ENCODE peak calls at places on chromosomes 5 and 9, in eight cellular contexts. One of them, this sample, is unnamed.
A peak's percentile ranks its signal among the peaks of the same experiment; 100 is the strongest.

GRCh38 chr9:78767449-78767848 is 470.5 kb downstream of the PSAT1 start:
- DNase-seq in A549: no peak
- DNase-seq in endothelial cell: no peak
- DNase-seq in adrenal gland: no peak
- DNase-seq in natural killer cell: no peak
- DNase-seq in heart left ventricle: no peak
- DNase-seq in sigmoid colon: no peak
- DNase-seq in fibroblast of villous mesenchyme: no peak
- DNase-seq in this sample: no peak

GRCh38 chr5:34022131-34022705 is 14.4 kb upstream of the AMACR start:
- DNase-seq in endothelial cell: no peak
- DNase-seq in heart left ventricle: no peak
- DNase-seq in natural killer cell: no peak
- DNase-seq in sigmoid colon: no peak
- DNase-seq in A549: no peak
- DNase-seq in fibroblast of villous mesenchyme: no peak
- DNase-seq in adrenal gland: no peak
- DNase-seq in this sample: no peak

GRCh38 chr5:143199843-143200242 is 203.6 kb downstream of the NR3C1 start:
- DNase-seq in adrenal gland: no peak
- DNase-seq in heart left ventricle: no peak
- DNase-seq in A549: no peak
- DNase-seq in endothelial cell: no peak
- DNase-seq in sigmoid colon: no peak
- DNase-seq in natural killer cell: no peak
- DNase-seq in fibroblast of villous mesenchyme: no peak
- DNase-seq in this sample: no peak

GRCh38 chr9:94139672-94140417 is 55.6 kb downstream of the PTPDC1 start:
- DNase-seq in adrenal gland: peak; percentile 83
- DNase-seq in natural killer cell: no peak
- DNase-seq in A549: peak; percentile 71
- DNase-seq in endothelial cell: no peak
- DNase-seq in sigmoid colon: peak; percentile 96
- DNase-seq in heart left ventricle: peak; percentile 90
- DNase-seq in fibroblast of villous mesenchyme: peak; percentile 99
- DNase-seq in this sample: no peak

GRCh38 chr5:75265731-75266130 is 29.1 kb upstream of the ANKRD31 start:
- DNase-seq in sigmoid colon: no peak
- DNase-seq in heart left ventricle: no peak
- DNase-seq in natural killer cell: no peak
- DNase-seq in fibroblast of villous mesenchyme: peak; percentile 55
- DNase-seq in A549: peak; percentile 50
- DNase-seq in endothelial cell: no peak
- DNase-seq in adrenal gland: no peak
- DNase-seq in this sample: no peak

GRCh38 chr5:143261748-143262392 is 141.6 kb downstream of the NR3C1 start:
- DNase-seq in sigmoid colon: no peak
- DNase-seq in A549: no peak
- DNase-seq in natural killer cell: no peak
- DNase-seq in heart left ventricle: no peak
- DNase-seq in adrenal gland: no peak
- DNase-seq in fibroblast of villous mesenchyme: peak; percentile 80
- DNase-seq in endothelial cell: no peak
- DNase-seq in this sample: no peak

GRCh38 chr5:159972538-159973362 is 36.2 kb upstream of the TTC1 start:
- DNase-seq in adrenal gland: no peak
- DNase-seq in sigmoid colon: no peak
- DNase-seq in endothelial cell: no peak
- DNase-seq in heart left ventricle: no peak
- DNase-seq in natural killer cell: no peak
- DNase-seq in fibroblast of villous mesenchyme: no peak
- DNase-seq in A549: no peak
- DNase-seq in this sample: no peak

GRCh38 chr5:140549237-140550144 is 2.0 kb downstream of the EIF4EBP3 start:
- DNase-seq in endothelial cell: no peak
- DNase-seq in natural killer cell: no peak
- DNase-seq in heart left ventricle: no peak
- DNase-seq in fibroblast of villous mesenchyme: peak; percentile 76
- DNase-seq in sigmoid colon: peak; percentile 94
- DNase-seq in adrenal gland: no peak
- DNase-seq in A549: no peak
- DNase-seq in this sample: no peak

GRCh38 chr9:114588671-114589526 is 1.3 kb downstream of the ATP6V1G1 start:
- DNase-seq in natural killer cell: no peak
- DNase-seq in A549: no peak
- DNase-seq in sigmoid colon: no peak
- DNase-seq in endothelial cell: no peak
- DNase-seq in adrenal gland: no peak
- DNase-seq in heart left ventricle: no peak
- DNase-seq in fibroblast of villous mesenchyme: peak; percentile 58
- DNase-seq in this sample: no peak

GRCh38 chr9:22227986-22228385 is 218.6 kb upstream of the DMRTA1 start:
- DNase-seq in heart left ventricle: no peak
- DNase-seq in fibroblast of villous mesenchyme: no peak
- DNase-seq in sigmoid colon: no peak
- DNase-seq in natural killer cell: no peak
- DNase-seq in adrenal gland: no peak
- DNase-seq in A549: no peak
- DNase-seq in endothelial cell: no peak
- DNase-seq in this sample: no peak

GRCh38 chr9:22229069-22229468 is 217.6 kb upstream of the DMRTA1 start:
- DNase-seq in fibroblast of villous mesenchyme: no peak
- DNase-seq in sigmoid colon: no peak
- DNase-seq in natural killer cell: no peak
- DNase-seq in endothelial cell: no peak
- DNase-seq in heart left ventricle: peak; percentile 44
- DNase-seq in A549: no peak
- DNase-seq in adrenal gland: no peak
- DNase-seq in this sample: no peak

GRCh38 chr9:22232971-22233370 is 213.7 kb upstream of the DMRTA1 start:
- DNase-seq in fibroblast of villous mesenchyme: peak; percentile 44
- DNase-seq in A549: no peak
- DNase-seq in adrenal gland: no peak
- DNase-seq in natural killer cell: no peak
- DNase-seq in sigmoid colon: no peak
- DNase-seq in heart left ventricle: no peak
- DNase-seq in endothelial cell: no peak
- DNase-seq in this sample: no peak

DNA sequence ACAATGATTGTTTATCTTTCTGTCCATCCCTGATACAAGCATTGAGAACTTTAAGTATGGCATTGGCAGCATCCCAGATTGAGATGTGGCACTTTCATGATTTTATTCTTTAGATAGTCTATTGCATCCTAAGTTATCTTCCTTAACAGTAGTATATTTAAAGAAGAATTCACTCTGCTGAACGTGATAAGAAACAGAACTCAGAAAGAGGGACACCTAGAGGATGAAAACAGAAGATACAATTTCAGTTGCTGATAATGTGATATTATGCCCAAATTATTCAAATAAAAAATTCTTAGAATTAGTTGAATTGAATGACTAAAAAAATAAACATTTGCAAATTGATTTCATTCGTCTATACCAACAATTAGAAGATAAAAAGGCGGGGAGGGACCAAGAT is 218.1 kb upstream of the DMRTA1 start:
- DNase-seq in A549: no peak
- DNase-seq in heart left ventricle: no peak
- DNase-seq in natural killer cell: no peak
- DNase-seq in adrenal gland: no peak
- DNase-seq in endothelial cell: no peak
- DNase-seq in fibroblast of villous mesenchyme: no peak
- DNase-seq in sigmoid colon: no peak
- DNase-seq in this sample: no peak
- TF ChIP-seq CTCF in A549: no peak
- TF ChIP-seq CTCF in heart left ventricle: peak; percentile 23
- TF ChIP-seq CTCF in natural killer cell: no peak
- TF ChIP-seq CTCF in adrenal gland: peak; percentile 12
- TF ChIP-seq CTCF in endothelial cell: no peak
- TF ChIP-seq CTCF in fibroblast of villous mesenchyme: peak; percentile 55
- TF ChIP-seq CTCF in sigmoid colon: no peak
- TF ChIP-seq CTCF in this sample: peak; percentile 13

GRCh38 chr9:129885018-129885669 is 49.9 kb downstream of the USP20 start:
- DNase-seq in heart left ventricle: no peak
- DNase-seq in sigmoid colon: peak; percentile 81
- DNase-seq in natural killer cell: peak; percentile 45
- DNase-seq in fibroblast of villous mesenchyme: no peak
- DNase-seq in endothelial cell: no peak
- DNase-seq in A549: no peak
- DNase-seq in adrenal gland: peak; percentile 48
- DNase-seq in this sample: no peak
- TF ChIP-seq CTCF in heart left ventricle: no peak
- TF ChIP-seq CTCF in sigmoid colon: no peak
- TF ChIP-seq CTCF in natural killer cell: no peak
- TF ChIP-seq CTCF in fibroblast of villous mesenchyme: peak; percentile 29
- TF ChIP-seq CTCF in endothelial cell: no peak
- TF ChIP-seq CTCF in A549: no peak
- TF ChIP-seq CTCF in adrenal gland: peak; percentile 39
- TF ChIP-seq CTCF in this sample: no peak

GRCh38 chr5:15383469-15383868 is 116.5 kb upstream of the FBXL7 start:
- DNase-seq in A549: peak; percentile 23
- DNase-seq in heart left ventricle: no peak
- DNase-seq in natural killer cell: no peak
- DNase-seq in adrenal gland: no peak
- DNase-seq in sigmoid colon: no peak
- DNase-seq in fibroblast of villous mesenchyme: peak; percentile 14
- DNase-seq in endothelial cell: no peak
- DNase-seq in this sample: no peak
- TF ChIP-seq CTCF in A549: no peak
- TF ChIP-seq CTCF in heart left ventricle: peak; percentile 51
- TF ChIP-seq CTCF in natural killer cell: no peak
- TF ChIP-seq CTCF in adrenal gland: peak; percentile 46
- TF ChIP-seq CTCF in sigmoid colon: peak; percentile 52
- TF ChIP-seq CTCF in fibroblast of villous mesenchyme: peak; percentile 45
- TF ChIP-seq CTCF in endothelial cell: no peak
- TF ChIP-seq CTCF in this sample: peak; percentile 1

GRCh38 chr5:93250431-93250830 is 330.6 kb downstream of the NR2F1-AS1 start:
- DNase-seq in endothelial cell: no peak
- DNase-seq in heart left ventricle: no peak
- DNase-seq in sigmoid colon: no peak
- DNase-seq in fibroblast of villous mesenchyme: no peak
- DNase-seq in A549: no peak
- DNase-seq in adrenal gland: no peak
- DNase-seq in natural killer cell: no peak
- DNase-seq in this sample: no peak

GRCh38 chr5:93251347-93251746 is 329.7 kb downstream of the NR2F1-AS1 start:
- DNase-seq in A549: no peak
- DNase-seq in adrenal gland: no peak
- DNase-seq in natural killer cell: no peak
- DNase-seq in heart left ventricle: no peak
- DNase-seq in sigmoid colon: no peak
- DNase-seq in fibroblast of villous mesenchyme: no peak
- DNase-seq in endothelial cell: no peak
- DNase-seq in this sample: no peak

GRCh38 chr5:93249651-93250289 is 331.2 kb downstream of the NR2F1-AS1 start:
- DNase-seq in heart left ventricle: no peak
- DNase-seq in adrenal gland: no peak
- DNase-seq in fibroblast of villous mesenchyme: peak; percentile 40
- DNase-seq in sigmoid colon: no peak
- DNase-seq in A549: no peak
- DNase-seq in natural killer cell: no peak
- DNase-seq in endothelial cell: no peak
- DNase-seq in this sample: no peak

GRCh38 chr5:93247126-93247525 is 333.9 kb downstream of the NR2F1-AS1 start:
- DNase-seq in heart left ventricle: no peak
- DNase-seq in fibroblast of villous mesenchyme: no peak
- DNase-seq in adrenal gland: no peak
- DNase-seq in natural killer cell: no peak
- DNase-seq in A549: no peak
- DNase-seq in endothelial cell: no peak
- DNase-seq in sigmoid colon: no peak
- DNase-seq in this sample: no peak

DNA sequence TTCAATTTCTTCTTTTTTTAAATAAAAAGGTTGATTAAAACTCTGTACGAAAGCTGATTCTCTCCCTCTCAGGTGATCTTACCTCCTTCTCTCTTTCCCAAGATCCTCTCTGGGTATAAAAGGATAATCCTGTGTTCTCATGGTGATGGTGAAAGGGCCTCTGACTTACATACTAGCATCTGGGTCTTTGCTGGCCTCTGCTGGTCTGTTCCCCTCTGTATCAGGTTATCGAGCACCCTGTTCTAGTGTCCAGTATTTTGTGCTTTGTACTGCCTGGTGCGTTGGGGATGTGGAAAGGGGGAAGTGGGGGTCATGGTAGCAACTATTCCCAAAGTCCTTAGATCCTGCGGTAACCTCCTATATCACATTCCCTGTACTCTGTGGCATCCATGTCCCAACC is 328.9 kb downstream of the NR2F1-AS1 start:
- DNase-seq in sigmoid colon: no peak
- DNase-seq in adrenal gland: no peak
- DNase-seq in fibroblast of villous mesenchyme: no peak
- DNase-seq in heart left ventricle: no peak
- DNase-seq in endothelial cell: no peak
- DNase-seq in natural killer cell: no peak
- DNase-seq in A549: peak; percentile 17
- DNase-seq in this sample: no peak
- TF ChIP-seq CTCF in sigmoid colon: no peak
- TF ChIP-seq CTCF in adrenal gland: no peak
- TF ChIP-seq CTCF in fibroblast of villous mesenchyme: peak; percentile 26
- TF ChIP-seq CTCF in heart left ventricle: no peak
- TF ChIP-seq CTCF in endothelial cell: no peak
- TF ChIP-seq CTCF in natural killer cell: no peak
- TF ChIP-seq CTCF in A549: no peak
- TF ChIP-seq CTCF in this sample: no peak

DNA sequence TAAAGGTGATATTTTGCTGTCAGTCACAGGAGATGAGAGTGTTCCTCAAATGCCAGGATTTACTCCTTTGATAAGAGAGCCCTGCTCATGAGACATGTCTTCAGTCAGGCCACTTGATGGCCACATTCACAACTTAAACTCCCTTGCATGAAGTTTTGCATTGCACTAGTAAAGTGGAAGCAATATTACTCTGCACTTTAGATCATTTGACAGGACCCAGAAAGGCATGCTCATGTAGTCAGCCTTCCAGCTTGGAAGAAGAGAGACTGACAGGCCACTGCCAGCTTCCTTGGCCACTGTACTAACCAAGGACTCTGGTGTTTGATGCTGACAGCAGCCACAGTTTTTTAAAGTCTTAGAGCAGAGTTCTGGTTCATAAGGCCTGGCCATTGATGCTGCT is 42.6 kb downstream of the NPR3 start:
- DNase-seq in heart left ventricle: no peak
- DNase-seq in fibroblast of villous mesenchyme: no peak
- DNase-seq in natural killer cell: no peak
- DNase-seq in sigmoid colon: no peak
- DNase-seq in A549: peak; percentile 40
- DNase-seq in adrenal gland: no peak
- DNase-seq in endothelial cell: no peak
- DNase-seq in this sample: no peak
- TF ChIP-seq CTCF in heart left ventricle: no peak
- TF ChIP-seq CTCF in fibroblast of villous mesenchyme: no peak
- TF ChIP-seq CTCF in natural killer cell: no peak
- TF ChIP-seq CTCF in sigmoid colon: no peak
- TF ChIP-seq CTCF in A549: no peak
- TF ChIP-seq CTCF in adrenal gland: no peak
- TF ChIP-seq CTCF in endothelial cell: no peak
- TF ChIP-seq CTCF in this sample: no peak

DNA sequence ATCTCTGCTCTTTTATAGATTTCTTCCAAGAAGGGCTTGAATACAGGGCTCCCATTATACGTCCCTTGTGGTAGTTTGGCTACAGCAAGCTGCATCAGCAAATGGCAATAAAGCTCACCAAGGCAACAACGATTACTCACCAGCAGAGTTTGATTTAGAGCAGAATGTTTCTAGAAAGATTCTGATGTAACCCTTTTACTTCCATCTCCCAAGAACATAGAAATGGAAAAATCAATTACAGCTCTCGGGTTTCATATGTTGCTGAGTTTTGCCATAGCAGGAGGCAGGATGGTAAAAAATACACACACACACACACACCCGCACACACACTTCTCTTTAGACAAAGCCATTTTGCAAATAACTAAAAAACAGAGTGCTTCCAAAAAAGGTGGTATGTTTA is 124.2 kb upstream of the TNPO1 start:
- DNase-seq in endothelial cell: no peak
- DNase-seq in A549: no peak
- DNase-seq in natural killer cell: no peak
- DNase-seq in heart left ventricle: no peak
- DNase-seq in sigmoid colon: no peak
- DNase-seq in adrenal gland: no peak
- DNase-seq in fibroblast of villous mesenchyme: peak; percentile 71
- DNase-seq in this sample: no peak
- TF ChIP-seq CTCF in endothelial cell: no peak
- TF ChIP-seq CTCF in A549: no peak
- TF ChIP-seq CTCF in natural killer cell: no peak
- TF ChIP-seq CTCF in heart left ventricle: no peak
- TF ChIP-seq CTCF in sigmoid colon: no peak
- TF ChIP-seq CTCF in adrenal gland: no peak
- TF ChIP-seq CTCF in fibroblast of villous mesenchyme: no peak
- TF ChIP-seq CTCF in this sample: no peak

This sample was measured in D721Med.